ENCODE peak calls at places on chromosomes 7 and 10, in six cellular contexts. One of them, this sample, is unnamed.

GRCh38 chr10:55966131-55966530 is 394.9 kb downstream of the ZWINT start:
- DNase-seq in DND-41: no peak
- DNase-seq in GM12878: no peak
- DNase-seq in pancreas: no peak
- DNase-seq in uterus: no peak
- DNase-seq in SJSA1: no peak
- DNase-seq in this sample: no peak

GRCh38 chr7:101743995-101744360 is 73.4 kb upstream of the CUX1 start:
- DNase-seq in DND-41: peak; percentile 17
- DNase-seq in GM12878: no peak
- DNase-seq in pancreas: no peak
- DNase-seq in uterus: no peak
- DNase-seq in SJSA1: no peak
- DNase-seq in this sample: no peak

GRCh38 chr7:20035279-20035875 is 181.8 kb downstream of the MACC1 start:
- DNase-seq in DND-41: no peak
- DNase-seq in GM12878: no peak
- DNase-seq in pancreas: no peak
- DNase-seq in uterus: no peak
- DNase-seq in SJSA1: no peak
- DNase-seq in this sample: no peak

GRCh38 chr7:38846280-38846679 is 62.7 kb downstream of the VPS41 start:
- DNase-seq in DND-41: no peak
- DNase-seq in GM12878: no peak
- DNase-seq in pancreas: no peak
- DNase-seq in uterus: no peak
- DNase-seq in SJSA1: no peak
- DNase-seq in this sample: no peak

GRCh38 chr10:18261660-18262292 is 121.6 kb downstream of the CACNB2 start:
- DNase-seq in DND-41: no peak
- DNase-seq in GM12878: no peak
- DNase-seq in pancreas: no peak
- DNase-seq in uterus: no peak
- DNase-seq in SJSA1: no peak
- DNase-seq in this sample: no peak

GRCh38 chr10:68900427-68901105 is 549 bp upstream of the DDX50 start:
- DNase-seq in DND-41: no peak
- DNase-seq in GM12878: peak; percentile 13
- DNase-seq in pancreas: no peak
- DNase-seq in uterus: no peak
- DNase-seq in SJSA1: no peak
- DNase-seq in this sample: peak; percentile 77

GRCh38 chr7:37297546-37297945 is 151.1 kb downstream of the ELMO1 start:
- DNase-seq in DND-41: no peak
- DNase-seq in GM12878: no peak
- DNase-seq in pancreas: no peak
- DNase-seq in uterus: no peak
- DNase-seq in SJSA1: peak; percentile 63
- DNase-seq in this sample: no peak

GRCh38 chr10:5632430-5632829 is 34.0 kb downstream of the ASB13 start:
- DNase-seq in DND-41: no peak
- DNase-seq in GM12878: no peak
- DNase-seq in pancreas: peak; percentile 76
- DNase-seq in uterus: no peak
- DNase-seq in SJSA1: no peak
- DNase-seq in this sample: no peak

GRCh38 chr7:101963693-101964092 is 146.3 kb downstream of the CUX1 start:
- DNase-seq in DND-41: no peak
- DNase-seq in GM12878: no peak
- DNase-seq in pancreas: no peak
- DNase-seq in uterus: no peak
- DNase-seq in SJSA1: no peak
- DNase-seq in this sample: no peak

GRCh38 chr7:46291064-46291463 is 370.0 kb upstream of the IGFBP3 start:
- DNase-seq in DND-41: no peak
- DNase-seq in GM12878: peak; percentile 47
- DNase-seq in pancreas: no peak
- DNase-seq in uterus: no peak
- DNase-seq in SJSA1: peak; percentile 76
- DNase-seq in this sample: no peak

GRCh38 chr10:88045544-88046415 is 182.4 kb downstream of the PTEN start:
- DNase-seq in DND-41: peak; percentile 76
- DNase-seq in GM12878: no peak
- DNase-seq in pancreas: no peak
- DNase-seq in uterus: no peak
- DNase-seq in SJSA1: no peak
- DNase-seq in this sample: no peak

GRCh38 chr7:119033641-119034040 is 809.1 kb downstream of the ANKRD7 start:
- DNase-seq in DND-41: no peak
- DNase-seq in GM12878: no peak
- DNase-seq in pancreas: no peak
- DNase-seq in uterus: no peak
- DNase-seq in SJSA1: no peak
- DNase-seq in this sample: no peak

GRCh38 chr7:101998904-101999236 is 181.4 kb downstream of the CUX1 start:
- DNase-seq in DND-41: peak; percentile 73
- DNase-seq in GM12878: no peak
- DNase-seq in pancreas: no peak
- DNase-seq in uterus: no peak
- DNase-seq in SJSA1: no peak
- DNase-seq in this sample: peak; percentile 34

GRCh38 chr7:36474283-36475010 is 84.8 kb downstream of the ANLN start:
- DNase-seq in DND-41: no peak
- DNase-seq in GM12878: no peak
- DNase-seq in pancreas: no peak
- DNase-seq in uterus: no peak
- DNase-seq in SJSA1: peak; percentile 73
- DNase-seq in this sample: no peak

GRCh38 chr7:112986256-112987031 is 100.2 kb downstream of the GPR85 start:
- DNase-seq in DND-41: no peak
- DNase-seq in GM12878: no peak
- DNase-seq in pancreas: no peak
- DNase-seq in uterus: no peak
- DNase-seq in SJSA1: peak; percentile 24
- DNase-seq in this sample: no peak

GRCh38 chr7:143230602-143231457 is 9.0 kb downstream of the TAS2R40 start:
- DNase-seq in DND-41: no peak
- DNase-seq in GM12878: no peak
- DNase-seq in pancreas: no peak
- DNase-seq in uterus: no peak
- DNase-seq in SJSA1: no peak
- DNase-seq in this sample: no peak

GRCh38 chr10:12844796-12845524 is 156.6 kb downstream of the CCDC3 start:
- DNase-seq in DND-41: no peak
- DNase-seq in GM12878: no peak
- DNase-seq in pancreas: no peak
- DNase-seq in uterus: peak; percentile 63
- DNase-seq in SJSA1: peak; percentile 90
- DNase-seq in this sample: no peak

GRCh38 chr7:82050134-82050533 is 280.3 kb upstream of the HGF start:
- DNase-seq in DND-41: no peak
- DNase-seq in GM12878: no peak
- DNase-seq in pancreas: no peak
- DNase-seq in uterus: peak; percentile 15
- DNase-seq in SJSA1: peak; percentile 80
- DNase-seq in this sample: no peak

GRCh38 chr7:19749658-19750057 is 23.8 kb downstream of the TMEM196 start:
- DNase-seq in DND-41: no peak
- DNase-seq in GM12878: no peak
- DNase-seq in pancreas: no peak
- DNase-seq in uterus: no peak
- DNase-seq in SJSA1: no peak
- DNase-seq in this sample: no peak

GRCh38 chr10:59175538-59176240 is 754 bp upstream of the PHYHIPL start:
- DNase-seq in DND-41: no peak
- DNase-seq in GM12878: no peak
- DNase-seq in pancreas: no peak
- DNase-seq in uterus: no peak
- DNase-seq in SJSA1: no peak
- DNase-seq in this sample: no peak

GRCh38 chr7:46291601-46292150 is 370.6 kb upstream of the IGFBP3 start:
- DNase-seq in DND-41: no peak
- DNase-seq in GM12878: peak; percentile 60
- DNase-seq in pancreas: no peak
- DNase-seq in uterus: no peak
- DNase-seq in SJSA1: peak; percentile 62
- DNase-seq in this sample: no peak

GRCh38 chr7:100432621-100433275 is 3.1 kb downstream of the MEPCE start:
- DNase-seq in DND-41: no peak
- DNase-seq in GM12878: no peak
- DNase-seq in pancreas: no peak
- DNase-seq in uterus: no peak
- DNase-seq in SJSA1: no peak
- DNase-seq in this sample: no peak

GRCh38 chr7:141484907-141485306 is 66.3 kb upstream of the AGK start:
- DNase-seq in DND-41: no peak
- DNase-seq in GM12878: no peak
- DNase-seq in pancreas: no peak
- DNase-seq in uterus: no peak
- DNase-seq in SJSA1: no peak
- DNase-seq in this sample: no peak

GRCh38 chr10:24518981-24519597 is 204.6 kb downstream of the ARHGAP21 start:
- DNase-seq in DND-41: peak; percentile 29
- DNase-seq in GM12878: no peak
- DNase-seq in pancreas: peak; percentile 36
- DNase-seq in uterus: peak; percentile 53
- DNase-seq in SJSA1: peak; percentile 49
- DNase-seq in this sample: peak; percentile 67

GRCh38 chr7:159006610-159007130 is 138.0 kb downstream of the VIPR2 start:
- DNase-seq in DND-41: no peak
- DNase-seq in GM12878: no peak
- DNase-seq in pancreas: peak; percentile 30
- DNase-seq in uterus: no peak
- DNase-seq in SJSA1: no peak
- DNase-seq in this sample: no peak

GRCh38 chr7:49866910-49867309 is 93.5 kb downstream of the VWC2 start:
- DNase-seq in DND-41: no peak
- DNase-seq in GM12878: no peak
- DNase-seq in pancreas: no peak
- DNase-seq in uterus: no peak
- DNase-seq in SJSA1: no peak
- DNase-seq in this sample: no peak

GRCh38 chr7:142153400-142153799 is 41.9 kb downstream of the MGAM2 start:
- DNase-seq in DND-41: peak; percentile 6
- DNase-seq in GM12878: no peak
- DNase-seq in pancreas: no peak
- DNase-seq in uterus: no peak
- DNase-seq in SJSA1: no peak
- DNase-seq in this sample: no peak

GRCh38 chr7:33183504-33183903 is 54.1 kb downstream of the BBS9 start:
- DNase-seq in DND-41: no peak
- DNase-seq in GM12878: no peak
- DNase-seq in pancreas: no peak
- DNase-seq in uterus: no peak
- DNase-seq in SJSA1: no peak
- DNase-seq in this sample: no peak

GRCh38 chr10:93599335-93599734 is 1.7 kb downstream of the RBP4 start:
- DNase-seq in DND-41: no peak
- DNase-seq in GM12878: no peak
- DNase-seq in pancreas: no peak
- DNase-seq in uterus: no peak
- DNase-seq in SJSA1: no peak
- DNase-seq in this sample: no peak

GRCh38 chr10:93599778-93600177 is 1.3 kb downstream of the RBP4 start:
- DNase-seq in DND-41: no peak
- DNase-seq in GM12878: no peak
- DNase-seq in pancreas: no peak
- DNase-seq in uterus: no peak
- DNase-seq in SJSA1: no peak
- DNase-seq in this sample: no peak

GRCh38 chr10:93600446-93600860 is 582 bp downstream of the RBP4 start:
- DNase-seq in DND-41: no peak
- DNase-seq in GM12878: no peak
- DNase-seq in pancreas: no peak
- DNase-seq in uterus: no peak
- DNase-seq in SJSA1: no peak
- DNase-seq in this sample: peak; percentile 21

GRCh38 chr10:93601774-93602162 is 733 bp upstream of the RBP4 start:
- DNase-seq in DND-41: no peak
- DNase-seq in GM12878: no peak
- DNase-seq in pancreas: no peak
- DNase-seq in uterus: no peak
- DNase-seq in SJSA1: peak; percentile 14
- DNase-seq in this sample: no peak

GRCh38 chr10:93600861-93601773 is at the start of gene RBP4:
- DNase-seq in DND-41: no peak
- DNase-seq in GM12878: no peak
- DNase-seq in pancreas: no peak
- DNase-seq in uterus: no peak
- DNase-seq in SJSA1: peak; percentile 50
- DNase-seq in this sample: peak; percentile 55
- H3K4me3 ChIP-seq in DND-41: no peak within 1 kb of the TSS
- H3K4me3 ChIP-seq in GM12878: no peak within 1 kb of the TSS
- H3K4me3 ChIP-seq in pancreas: peak within 1 kb of the TSS; percentile 44
- H3K4me3 ChIP-seq in uterus: no peak within 1 kb of the TSS
- H3K4me3 ChIP-seq in SJSA1: peak within 1 kb of the TSS; percentile 43
- H3K4me3 ChIP-seq in this sample: peak within 1 kb of the TSS; percentile 54

GRCh38 chr7:137957887-137958286 is 44.0 kb downstream of the CREB3L2 start:
- DNase-seq in DND-41: no peak
- DNase-seq in GM12878: no peak
- DNase-seq in pancreas: no peak
- DNase-seq in uterus: no peak
- DNase-seq in SJSA1: no peak
- DNase-seq in this sample: peak; percentile 70
- H3K27ac ChIP-seq in DND-41: no peak overlapping the region
- H3K27ac ChIP-seq in GM12878: no peak overlapping the region
- H3K27ac ChIP-seq in pancreas: no peak overlapping the region
- H3K27ac ChIP-seq in uterus: peak overlapping the region; percentile 91
- H3K27ac ChIP-seq in SJSA1: no peak overlapping the region
- H3K27ac ChIP-seq in this sample: no peak overlapping the region

DNA sequence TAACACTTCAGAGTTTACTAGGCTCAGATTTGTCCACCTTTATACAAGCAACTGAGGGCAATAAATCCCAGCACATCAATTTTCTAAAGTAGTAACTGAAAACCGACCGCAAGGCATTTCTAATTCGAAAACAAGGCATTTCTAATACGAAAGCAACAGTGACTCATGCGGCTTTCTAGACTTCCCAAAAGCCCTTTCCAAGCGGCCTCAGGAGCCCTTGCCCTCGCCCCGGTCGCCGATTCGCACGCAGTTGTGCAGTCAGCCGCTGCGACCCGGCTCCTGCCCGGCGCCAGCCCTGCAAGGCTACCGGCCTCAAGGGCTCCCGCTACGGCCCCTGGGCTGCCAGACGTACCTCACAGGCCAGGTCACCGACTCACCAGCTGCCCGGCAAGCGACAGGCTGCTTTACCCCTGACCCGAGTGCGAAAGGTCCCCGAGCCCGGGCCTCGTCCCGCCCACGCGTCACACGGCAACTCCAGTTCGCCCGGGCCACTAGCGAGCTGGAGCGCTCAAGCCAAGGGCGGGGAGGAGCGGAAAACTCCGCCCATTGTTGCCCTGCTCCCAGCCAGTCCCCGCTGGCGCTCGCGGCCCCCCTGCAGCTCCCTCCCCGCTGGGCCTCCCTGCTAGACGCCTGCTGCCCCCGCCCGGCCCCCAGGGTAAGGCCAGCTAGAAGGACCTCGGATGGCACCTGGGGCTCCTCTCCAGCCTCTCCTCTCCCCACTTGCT is 7.3 kb downstream of the NCOA4 start:
- DNase-seq in DND-41: peak; percentile 85
- DNase-seq in GM12878: peak; percentile 56
- DNase-seq in pancreas: peak; percentile 88
- DNase-seq in uterus: peak; percentile 87
- DNase-seq in SJSA1: peak; percentile 97
- DNase-seq in this sample: peak; percentile 96
- H3K4me3 ChIP-seq in DND-41: peak overlapping the region; percentile 72
- H3K4me3 ChIP-seq in GM12878: peak overlapping the region; percentile 58
- H3K4me3 ChIP-seq in pancreas: peak overlapping the region; percentile 58
- H3K4me3 ChIP-seq in uterus: peak overlapping the region; percentile 79
- H3K4me3 ChIP-seq in SJSA1: peak overlapping the region; percentile 58
- H3K4me3 ChIP-seq in this sample: peak overlapping the region; percentile 81

GRCh38 chr10:29859521-29860130 is 199.8 kb downstream of the JCAD start:
- DNase-seq in DND-41: peak; percentile 16
- DNase-seq in GM12878: no peak
- DNase-seq in pancreas: no peak
- DNase-seq in uterus: no peak
- DNase-seq in SJSA1: no peak
- DNase-seq in this sample: no peak
- H3K27ac ChIP-seq in DND-41: peak overlapping the region; percentile 93
- H3K27ac ChIP-seq in GM12878: no peak overlapping the region
- H3K27ac ChIP-seq in pancreas: no peak overlapping the region
- H3K27ac ChIP-seq in uterus: peak overlapping the region; percentile 72
- H3K27ac ChIP-seq in SJSA1: no peak overlapping the region
- H3K27ac ChIP-seq in this sample: peak overlapping the region; percentile 84

This sample was measured in psoas muscle.